ENCODE peak calls at places on chromosomes 3 and 15, in ten cellular contexts. Y is transverse colon, M is A549, A is H1, O is stomach, B is K562, N is tibial nerve, P is sigmoid colon, F is upper lobe of left lung, T is HepG2. G is an unnamed sample.

GRCh38 chr15:84883916-84884781 is at the start of gene SLC28A1:
- DNase-seq in O (no peak), B (no peak), M (no peak), T (peak), A (no peak), Y (no peak), P (no peak), F (no peak), N (no peak), G (no peak)

GRCh38 chr3:106717178-106717780 is 660.0 kb upstream of the CCDC54 start:
- DNase-seq in B (no peak), A (no peak), P (no peak), N (no peak), O (no peak), T (no peak), Y (no peak), F (no peak), M (no peak), G (no peak)

GRCh38 chr3:156787015-156787414 is 39.1 kb upstream of the LEKR1 start:
- DNase-seq in M (no peak), B (no peak), N (no peak), T (no peak), P (no peak), O (no peak), A (no peak), F (no peak), Y (no peak), G (no peak)

GRCh38 chr15:66925721-66926120 is 139.7 kb upstream of the SMAD3 start:
- DNase-seq in N (no peak), M (no peak), Y (peak), P (peak), F (no peak), B (no peak), O (no peak), A (no peak), T (no peak), G (no peak)

GRCh38 chr3:194871143-194871863 is 185.6 kb downstream of the FAM43A start:
- DNase-seq in T (no peak), O (peak), B (no peak), M (peak), N (peak), F (peak), P (no peak), A (no peak), Y (peak), G (no peak)

GRCh38 chr15:56467626-56468025 is 2.7 kb upstream of the MNS1 start:
- DNase-seq in Y (no peak), A (no peak), P (no peak), F (no peak), M (no peak), B (no peak), N (no peak), O (no peak), T (no peak), G (no peak)

GRCh38 chr3:176208915-176209314 is 988.4 kb downstream of the TBL1XR1 start:
- DNase-seq in Y (no peak), F (no peak), N (no peak), T (no peak), P (no peak), A (no peak), B (no peak), M (no peak), O (no peak), G (no peak)

GRCh38 chr3:108404409-108404808 is 106.0 kb downstream of the MYH15 start:
- DNase-seq in F (no peak), B (no peak), N (no peak), M (no peak), T (no peak), O (no peak), A (no peak), P (no peak), Y (no peak), G (no peak)

GRCh38 chr3:69296995-69297394 is 88.9 kb downstream of the FRMD4B start:
- DNase-seq in B (no peak), A (no peak), Y (no peak), F (no peak), O (no peak), M (no peak), P (no peak), T (no peak), N (no peak), G (no peak)

GRCh38 chr15:81948751-81949150 is 97.1 kb downstream of the MEX3B start:
- DNase-seq in T (no peak), O (no peak), M (no peak), F (no peak), Y (no peak), N (no peak), P (no peak), A (no peak), B (no peak), G (no peak)

GRCh38 chr3:89314454-89314853 is 207.0 kb downstream of the EPHA3 start:
- DNase-seq in O (no peak), M (no peak), A (no peak), T (peak), F (no peak), B (no peak), Y (no peak), P (no peak), N (no peak), G (no peak)

GRCh38 chr15:94174399-94174802 is 57.0 kb upstream of the MCTP2 start:
- DNase-seq in Y (no peak), M (no peak), T (no peak), F (peak), A (no peak), B (no peak), O (no peak), N (no peak), P (no peak), G (no peak)

GRCh38 chr15:73750441-73750840 is 2.7 kb downstream of the INSYN1 start:
- DNase-seq in P (no peak), M (no peak), O (no peak), A (no peak), T (no peak), N (no peak), Y (no peak), F (no peak), B (no peak), G (no peak)

GRCh38 chr3:120071259-120071658 is 23.0 kb downstream of the GSK3B start:
- DNase-seq in Y (no peak), A (no peak), O (no peak), F (no peak), B (no peak), P (no peak), T (no peak), M (no peak), N (no peak), G (no peak)

GRCh38 chr3:169618894-169619792 is 44.4 kb downstream of the MECOM start:
- DNase-seq in Y (peak), O (no peak), F (no peak), T (no peak), B (no peak), N (no peak), A (no peak), P (no peak), M (no peak), G (no peak)

GRCh38 chr3:82055792-82056191 is 294.3 kb upstream of the GBE1 start:
- DNase-seq in A (no peak), T (no peak), F (no peak), P (no peak), Y (no peak), M (no peak), B (no peak), N (no peak), O (no peak), G (no peak)

GRCh38 chr3:119608591-119608990 is 10.9 kb downstream of the PLA1A start:
- DNase-seq in N (no peak), T (no peak), Y (no peak), P (no peak), O (no peak), M (no peak), F (no peak), B (no peak), A (no peak), G (no peak)

GRCh38 chr3:19886404-19886803 is 47.6 kb downstream of the EFHB start:
- DNase-seq in A (no peak), F (peak), Y (no peak), P (no peak), M (no peak), O (no peak), B (no peak), T (peak), N (no peak), G (no peak)

DNA sequence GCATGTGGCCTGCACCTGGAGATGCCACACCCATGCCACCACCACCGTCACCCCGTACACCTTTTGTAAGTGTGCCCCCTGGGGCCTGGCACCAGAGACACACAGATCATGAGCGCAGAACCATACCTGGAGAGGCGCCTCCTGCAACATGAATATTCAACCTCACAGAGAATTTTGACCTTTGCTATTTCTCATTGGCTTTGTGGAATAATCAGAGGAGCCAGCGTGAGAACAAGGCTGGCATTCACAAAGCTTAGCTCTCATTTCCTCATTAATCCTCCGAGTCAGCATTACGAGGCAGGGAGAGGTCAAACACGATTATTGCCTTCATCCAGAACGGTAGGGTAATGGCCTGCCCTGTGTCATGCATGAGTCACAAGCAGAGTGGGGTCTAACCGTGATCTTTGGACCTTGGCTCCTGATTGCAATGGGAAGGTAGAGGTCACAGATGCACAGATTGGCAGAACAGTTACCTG is 73.0 kb upstream of the POMGNT2 start:
- DNase-seq in P (no peak), Y (peak), T (peak), M (no peak), N (no peak), O (peak), A (no peak), F (peak), B (no peak), G (no peak)
- TF ChIP-seq EP300 in P (no peak), Y (peak), T (peak), M (no peak), N (no peak), O (no peak), A (no peak), F (peak), B (no peak), G (no peak)

DNA sequence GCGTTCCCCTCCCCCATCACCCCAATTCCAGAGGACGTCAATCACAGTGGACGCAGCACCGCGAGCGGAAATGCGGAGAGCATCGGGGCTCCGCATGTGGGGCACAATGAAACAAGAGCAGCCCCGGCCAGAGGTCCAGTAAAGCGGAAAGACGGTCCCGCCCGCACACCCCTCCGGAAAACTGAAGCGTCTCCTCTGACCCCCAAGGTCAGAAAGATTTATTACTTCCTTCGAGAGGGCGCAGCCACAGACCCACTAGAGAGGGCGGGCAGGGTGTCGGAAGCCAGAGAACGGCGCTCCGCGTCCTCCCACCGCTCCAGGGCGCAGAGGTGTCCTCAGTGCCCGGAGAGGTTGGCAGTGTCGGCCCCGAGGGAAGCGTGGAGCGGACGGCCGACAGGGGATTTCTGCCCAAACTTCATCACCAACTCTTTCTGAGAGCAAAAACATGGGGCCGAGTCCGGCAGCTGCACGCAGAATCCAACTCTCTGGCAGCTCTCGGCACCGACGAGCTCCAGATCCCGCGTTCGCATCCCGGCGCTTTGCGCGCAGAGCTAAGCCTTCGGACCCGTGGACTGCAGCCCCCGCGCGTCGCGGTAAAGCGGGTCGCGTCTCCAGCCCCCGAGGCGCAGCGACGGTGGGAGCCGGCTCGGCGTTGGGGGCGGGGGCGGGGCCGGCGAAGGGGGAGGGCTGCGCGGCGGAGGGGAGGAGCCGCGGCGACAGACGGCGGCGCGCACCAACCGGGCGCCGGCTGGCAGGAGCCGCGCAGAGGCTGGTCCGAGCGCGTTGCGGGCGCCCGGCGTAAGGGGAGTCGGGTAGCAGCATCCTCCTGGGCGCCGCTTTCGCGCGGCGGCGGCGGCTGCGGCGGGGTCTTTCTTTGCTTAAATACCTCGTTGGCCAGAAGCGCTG is at the start of gene CHST2:
- DNase-seq in O (peak), A (no peak), F (peak), P (peak), T (no peak), B (peak), N (no peak), M (peak), Y (peak), G (peak)
- TF ChIP-seq POLR2A in O (no peak), A (no peak), F (peak), P (no peak), T (no peak), B (peak), N (peak), M (no peak), Y (no peak), G (no peak)

GRCh38 chr15:68313501-68314390 is 36.2 kb downstream of the FEM1B start:
- DNase-seq in P (no peak), O (peak), B (no peak), A (no peak), T (no peak), M (no peak), Y (no peak), F (no peak), N (no peak), G (peak)
- TF ChIP-seq EP300 in P (no peak), O (no peak), B (no peak), A (no peak), T (no peak), M (no peak), Y (no peak), F (no peak), N (no peak), G (no peak)

DNA sequence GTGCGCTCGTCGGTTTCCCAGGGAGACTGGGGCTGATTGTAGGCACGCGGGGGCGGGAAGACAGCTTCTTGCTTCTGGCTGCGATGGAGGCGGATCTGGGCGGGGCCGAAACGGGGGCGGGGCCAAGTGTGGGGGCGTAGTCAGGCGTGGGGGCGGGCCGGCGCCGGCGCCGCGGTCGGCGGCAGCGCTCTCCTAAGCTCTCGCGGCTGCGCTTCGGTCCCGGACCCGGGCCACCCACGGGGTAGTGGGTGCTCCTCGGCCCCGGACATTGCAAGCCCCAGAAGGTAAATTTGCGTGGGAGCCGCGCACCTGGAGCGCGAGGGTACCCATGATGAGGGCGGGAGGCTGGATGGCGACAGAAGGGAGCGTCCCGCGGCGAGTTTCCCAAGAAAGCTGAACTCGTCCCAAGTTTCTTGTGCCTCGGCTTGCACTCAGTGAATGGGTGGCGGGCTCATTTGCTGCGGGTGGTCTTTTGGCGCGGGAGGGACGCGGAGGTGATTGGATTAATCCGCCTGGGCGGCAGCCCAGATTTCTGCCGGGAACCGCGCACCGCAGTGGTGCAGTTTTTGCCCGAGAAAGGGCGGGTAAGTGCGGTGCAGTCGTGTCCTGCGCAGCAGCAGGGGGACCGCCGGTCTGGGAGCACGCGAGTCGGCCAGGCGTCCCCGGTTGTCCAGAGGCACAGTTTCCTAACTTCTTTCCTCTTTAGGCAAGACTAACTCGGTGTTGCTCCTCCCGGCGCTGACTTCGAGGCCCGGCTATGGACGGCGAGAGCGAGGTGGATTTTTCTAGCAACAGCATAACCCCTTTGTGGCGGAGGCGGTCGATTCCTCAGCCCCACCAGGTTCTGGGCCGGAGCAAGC is at the start of gene ARHGEF26:
- DNase-seq in P (peak), Y (peak), O (peak), T (peak), A (peak), M (peak), N (peak), B (peak), F (peak), G (peak)
- TF ChIP-seq POLR2A in P (peak), Y (peak), O (no peak), T (no peak), A (no peak), M (peak), N (peak), B (no peak), F (no peak), G (peak)

DNA sequence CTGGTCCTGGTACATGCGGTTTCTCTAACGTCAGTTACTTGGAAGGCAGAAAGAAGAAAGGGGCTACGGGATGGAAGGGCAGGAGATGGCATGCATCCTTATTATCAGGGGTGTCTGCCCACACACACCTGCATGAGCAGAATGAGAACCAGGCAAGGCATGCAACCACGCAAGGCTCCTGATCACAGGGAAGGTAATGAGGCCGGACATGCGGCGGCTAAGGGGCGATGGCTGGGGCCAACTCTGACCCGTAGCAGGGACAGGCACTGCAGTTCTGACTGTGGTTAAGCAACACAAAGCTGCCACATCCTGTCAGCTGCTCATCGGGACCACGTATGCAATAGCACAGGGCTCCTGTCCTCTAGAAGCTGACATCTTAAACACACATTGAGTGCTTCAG is 73.1 kb downstream of the OXNAD1 start:
- DNase-seq in O (peak), A (no peak), B (no peak), M (no peak), N (no peak), Y (peak), T (no peak), P (no peak), F (peak), G (no peak)
- TF ChIP-seq EP300 in O (no peak), A (no peak), B (no peak), M (no peak), N (no peak), Y (no peak), T (no peak), P (no peak), F (peak), G (no peak)

G was measured in ovary.